ENCODE peak calls at places on chromosomes 5 and 9, in eight cellular contexts. W is ascending aorta; O is stimulated activated naive B cell treated with anti-CD40 and anti-IgM and Interleukin-4, amounts not matched to agents 10 μg/mL and 1 μg/mL and 100 μg/mL, for 72 hours; C is Kasumi-1; Q is foreskin fibroblast; A is kidney tubule cell; U is NCI-H2081; B is NCI-H2029. H is an unnamed sample.

GRCh38 chr9:21615446-21615845 is 133.3 kb upstream of the IFNE start:
- DNase-seq in W (no peak), U (no peak), O (no peak), A (no peak), Q (no peak), C (no peak), B (no peak), H (no peak)

GRCh38 chr9:129195606-129196005 is 17.5 kb upstream of the IER5L start:
- DNase-seq in A (no peak), B (no peak), Q (no peak), O (no peak), C (no peak), U (no peak), W (no peak), H (no peak)

GRCh38 chr5:167348980-167349379 is 942.5 kb upstream of the WWC1 start:
- DNase-seq in B (no peak), A (no peak), W (no peak), O (no peak), Q (no peak), C (no peak), U (no peak), H (no peak)

GRCh38 chr9:124260769-124261603 is 3.2 kb downstream of the NEK6 start:
- DNase-seq in U (no peak), Q (peak), O (no peak), W (no peak), A (peak), B (no peak), C (peak), H (peak)

GRCh38 chr9:37953775-37954437 is 50.0 kb upstream of the SLC25A51 start:
- DNase-seq in C (no peak), O (peak), A (peak), U (no peak), W (peak), B (no peak), Q (peak), H (peak)

GRCh38 chr5:56819027-56819881 is 3.9 kb downstream of the MAP3K1 start:
- DNase-seq in O (no peak), B (no peak), A (peak), W (no peak), C (peak), Q (no peak), U (no peak), H (peak)

GRCh38 chr5:115920171-115920725 is 42.0 kb upstream of the LVRN start:
- DNase-seq in C (no peak), O (no peak), Q (peak), U (no peak), B (no peak), W (no peak), A (no peak), H (no peak)

GRCh38 chr9:89649045-89649691 is 44.4 kb downstream of the GADD45G start:
- DNase-seq in U (no peak), O (no peak), Q (no peak), B (no peak), C (no peak), A (no peak), W (no peak), H (no peak)

GRCh38 chr5:174323878-174324281 is 278.4 kb downstream of the NSG2 start:
- DNase-seq in U (peak), B (peak), W (no peak), O (no peak), Q (no peak), A (peak), C (no peak), H (peak)

GRCh38 chr9:107737987-107738743 is 248.6 kb upstream of the KLF4 start:
- DNase-seq in Q (peak), O (no peak), W (peak), U (peak), A (peak), B (peak), C (no peak), H (no peak)

GRCh38 chr9:96478829-96479371 is 28.9 kb downstream of the HABP4 start:
- DNase-seq in O (peak), U (no peak), W (no peak), A (peak), Q (peak), C (no peak), B (no peak), H (no peak)

GRCh38 chr5:174533771-174534221 is 190.6 kb upstream of the MSX2 start:
- DNase-seq in O (no peak), Q (peak), A (peak), U (no peak), C (peak), W (no peak), B (no peak), H (peak)

GRCh38 chr5:149028984-149029383 is 33.9 kb downstream of the SH3TC2 start:
- DNase-seq in C (no peak), Q (peak), U (no peak), B (no peak), O (no peak), A (no peak), W (no peak), H (no peak)